ENCODE peak calls at places on chromosomes 7 and 10, in six cellular contexts. V is psoas muscle, E is AG09319, U is posterior cingulate gyrus, K is NCI-H1105, M is astrocyte of the spinal cord. N is an unnamed sample.
A peak's percentile ranks its signal among the peaks of the same experiment; 100 is the strongest.

GRCh38 chr10:110600487-110601101 is 33.1 kb downstream of the SMC3 start:
- DNase-seq in V (no peak), U (no peak), K (no peak), M (peak; percentile 69), E (peak; percentile 12), N (peak; percentile 12)

GRCh38 chr7:4279210-4279609 is 402.9 kb upstream of the FOXK1 start:
- DNase-seq in U (no peak), K (no peak), V (no peak), E (no peak), M (no peak), N (no peak)

GRCh38 chr7:155001756-155002410 is 1.0 kb downstream of the PAXIP1 start:
- DNase-seq in M (peak; percentile 10), V (no peak), K (no peak), U (no peak), E (no peak), N (no peak)

GRCh38 chr10:12241810-12242529 is 46.0 kb downstream of the CDC123 start:
- DNase-seq in V (no peak), E (no peak), U (no peak), M (no peak), K (no peak), N (no peak)

GRCh38 chr7:117385340-117386124 is 41.8 kb downstream of the ASZ1 start:
- DNase-seq in E (no peak), U (no peak), V (no peak), M (peak; percentile 46), K (no peak), N (no peak)

GRCh38 chr7:91347288-91347687 is 83.1 kb downstream of the FZD1 start:
- DNase-seq in E (no peak), V (no peak), M (peak; percentile 72), U (no peak), K (no peak), N (no peak)

GRCh38 chr10:58516118-58516517 is 3.4 kb downstream of the BICC1 start:
- DNase-seq in M (peak; percentile 42), K (no peak), E (no peak), U (no peak), V (no peak), N (no peak)

GRCh38 chr7:30613366-30614325 is 19.0 kb downstream of the GARS1 start:
- DNase-seq in M (peak; percentile 29), K (no peak), U (no peak), E (no peak), V (no peak), N (no peak)

GRCh38 chr7:1890289-1891235 is 220.5 kb downstream of the ELFN1 start:
- DNase-seq in M (no peak), E (no peak), V (no peak), U (no peak), K (no peak), N (no peak)

GRCh38 chr10:103828107-103828506 is 27.3 kb downstream of the SH3PXD2A start:
- DNase-seq in E (no peak), K (no peak), M (no peak), U (no peak), V (no peak), N (no peak)

GRCh38 chr10:25725917-25726716 is 207.9 kb upstream of the MYO3A start:
- DNase-seq in E (peak; percentile 4), V (no peak), M (peak; percentile 47), K (peak; percentile 32), U (no peak), N (peak; percentile 81)

GRCh38 chr7:77288676-77289320 is 89.2 kb upstream of the FGL2 start:
- DNase-seq in K (no peak), M (no peak), U (no peak), E (no peak), V (no peak), N (no peak)

GRCh38 chr10:103678104-103678526 is 177.3 kb downstream of the SH3PXD2A start:
- DNase-seq in M (peak; percentile 89), V (peak; percentile 79), K (no peak), U (peak; percentile 67), E (peak; percentile 98), N (peak; percentile 63)

GRCh38 chr10:131043039-131043691 is 268.4 kb downstream of the TCERG1L start:
- DNase-seq in K (peak; percentile 53), V (no peak), U (no peak), E (no peak), M (no peak), N (no peak)

GRCh38 chr7:22786290-22786932 is 36.2 kb downstream of the TOMM7 start:
- DNase-seq in E (no peak), U (no peak), V (no peak), K (no peak), M (no peak), N (no peak)

GRCh38 chr7:46396501-46396900 is 475.4 kb upstream of the IGFBP3 start:
- DNase-seq in V (no peak), U (no peak), M (no peak), E (no peak), K (no peak), N (no peak)

GRCh38 chr7:90625562-90625961 is 29.4 kb downstream of the CDK14 start:
- DNase-seq in E (no peak), V (peak; percentile 23), M (peak; percentile 47), K (peak; percentile 64), U (no peak), N (no peak)

GRCh38 chr7:77651544-77652162 is 44.6 kb upstream of the RSBN1L start:
- DNase-seq in U (no peak), E (peak; percentile 12), M (peak; percentile 43), K (no peak), V (no peak), N (no peak)

GRCh38 chr7:127504715-127505114 is 80.7 kb downstream of the GCC1 start:
- DNase-seq in V (peak; percentile 12), K (no peak), U (no peak), M (peak; percentile 5), E (no peak), N (no peak)

GRCh38 chr7:73706122-73707044 is 13.1 kb downstream of the STX1A start:
- DNase-seq in M (peak; percentile 73), E (no peak), U (no peak), K (no peak), V (no peak), N (no peak)

GRCh38 chr10:57917019-57917418 is 350.7 kb downstream of the IPMK start:
- DNase-seq in V (no peak), U (no peak), E (no peak), K (no peak), M (no peak), N (no peak)

GRCh38 chr7:74324499-74325229 is 35.5 kb downstream of the CLIP2 start:
- DNase-seq in K (no peak), M (no peak), E (no peak), V (no peak), U (peak; percentile 60), N (no peak)

GRCh38 chr7:75856562-75856961 is 22.3 kb upstream of the RHBDD2 start:
- DNase-seq in E (no peak), V (no peak), K (no peak), M (no peak), U (no peak), N (no peak)